ENCODE peak calls at places on chromosomes 16 and 17, in seven cellular contexts. R, N, L, J, H, S and W are unnamed samples.

GRCh38 chr16:11032922-11033291 is 88.5 kb downstream of the CLEC16A start:
- DNase-seq in R (no peak), N (no peak), L (no peak), J (no peak), H (no peak), S (peak), W (no peak)

GRCh38 chr17:79024901-79025737 is 1.1 kb downstream of the C1QTNF1 start:
- DNase-seq in R (no peak), N (no peak), L (no peak), J (no peak), H (no peak), S (peak), W (no peak)

GRCh38 chr17:49730078-49730786 is 22.5 kb upstream of the SLC35B1 start:
- DNase-seq in R (peak), N (peak), L (no peak), J (no peak), H (peak), S (peak), W (peak)

GRCh38 chr17:40680998-40681397 is 16.0 kb upstream of the KRT222 start:
- DNase-seq in R (no peak), N (no peak), L (no peak), J (no peak), H (no peak), S (no peak), W (no peak)

GRCh38 chr16:11016524-11016988 is 72.2 kb downstream of the CLEC16A start:
- DNase-seq in R (no peak), N (no peak), L (no peak), J (no peak), H (no peak), S (no peak), W (no peak)

GRCh38 chr17:9266031-9266680 is 244.8 kb downstream of the NTN1 start:
- DNase-seq in R (no peak), N (no peak), L (no peak), J (no peak), H (no peak), S (no peak), W (no peak)

GRCh38 chr17:37546242-37546641 is 56.6 kb downstream of the DUSP14 start:
- DNase-seq in R (no peak), N (no peak), L (no peak), J (no peak), H (no peak), S (no peak), W (no peak)

GRCh38 chr16:79599256-79599836 is 1.2 kb downstream of the MAF start:
- DNase-seq in R (no peak), N (no peak), L (peak), J (no peak), H (no peak), S (no peak), W (no peak)

GRCh38 chr17:700504-701094 is 14.0 kb downstream of the VPS53 start:
- DNase-seq in R (peak), N (peak), L (no peak), J (peak), H (no peak), S (no peak), W (no peak)

GRCh38 chr16:77868478-77868877 is 80.1 kb downstream of the VAT1L start:
- DNase-seq in R (no peak), N (no peak), L (no peak), J (no peak), H (no peak), S (no peak), W (no peak)

GRCh38 chr17:4706121-4706520 is 2.2 kb upstream of the PELP1 start:
- DNase-seq in R (peak), N (no peak), L (no peak), J (no peak), H (no peak), S (no peak), W (no peak)

GRCh38 chr16:69395859-69396186 is 10.0 kb upstream of the TERF2 start:
- DNase-seq in R (no peak), N (no peak), L (no peak), J (no peak), H (no peak), S (no peak), W (no peak)